ENCODE peak calls at places on chromosomes 16 and 17, in seven cellular contexts. I, V, T, W, H, N and P are unnamed samples.
A peak's percentile ranks its signal among the peaks of the same experiment; 100 is the strongest.

GRCh38 chr17:51607512-51607911 is 347.2 kb downstream of the UTP18 start:
- DNase-seq in T (no peak), I (no peak), W (no peak), V (no peak), H (no peak), N (no peak), P (no peak)

GRCh38 chr16:89575247-89576172 is at the start of gene CPNE7:
- DNase-seq in T (no peak), H (no peak), W (no peak), V (peak; percentile 43), N (no peak), I (no peak), P (no peak)

GRCh38 chr16:54324716-54325115 is 38.1 kb upstream of the IRX3 start:
- DNase-seq in W (no peak), H (no peak), N (no peak), V (no peak), T (no peak), I (no peak), P (no peak)

GRCh38 chr16:9860876-9861275 is 321.4 kb downstream of the GRIN2A start:
- DNase-seq in I (no peak), V (no peak), N (no peak), H (no peak), W (no peak), T (no peak), P (no peak)

GRCh38 chr17:16491703-16492612 is at the start of gene LRRC75A:
- DNase-seq in N (no peak), W (no peak), I (peak; percentile 44), V (peak; percentile 81), H (peak; percentile 63), T (no peak), P (peak; percentile 24)

GRCh38 chr16:4179020-4179419 is 62.8 kb upstream of the ADCY9 start:
- DNase-seq in W (no peak), V (no peak), H (no peak), T (peak; percentile 50), N (no peak), I (no peak), P (no peak)

GRCh38 chr17:81865733-81866439 is 5.3 kb downstream of the ARHGDIA start:
- DNase-seq in T (no peak), W (no peak), V (no peak), I (no peak), N (no peak), H (peak; percentile 97), P (no peak)

GRCh38 chr17:44386182-44386525 is 3.3 kb downstream of the ITGA2B start:
- DNase-seq in I (no peak), H (no peak), W (no peak), T (no peak), V (no peak), N (no peak), P (no peak)

GRCh38 chr17:36937961-36938565 is 788 bp downstream of the LHX1 start:
- DNase-seq in T (no peak), N (no peak), W (no peak), H (no peak), I (no peak), V (peak; percentile 78), P (no peak)

GRCh38 chr16:10888320-10888937 is 11.4 kb downstream of the CIITA start:
- DNase-seq in N (no peak), V (no peak), I (peak; percentile 26), H (peak; percentile 39), W (no peak), T (no peak), P (no peak)
- H3K4me3 ChIP-seq in N (no peak overlapping the region), V (no peak overlapping the region), I (no peak overlapping the region), H (no peak overlapping the region), W (peak overlapping the region; percentile 67), T (no peak overlapping the region), P (no peak overlapping the region)

GRCh38 chr17:64115871-64116534 is 13.9 kb downstream of the ERN1 start:
- DNase-seq in V (no peak), N (peak; percentile 65), H (no peak), I (no peak), T (no peak), W (no peak), P (peak; percentile 58)

GRCh38 chr17:64115043-64115698 is 14.8 kb downstream of the ERN1 start:
- DNase-seq in N (no peak), H (no peak), W (no peak), T (peak; percentile 55), I (no peak), V (no peak), P (no peak)

GRCh38 chr17:64111831-64112230 is 18.1 kb downstream of the ERN1 start:
- DNase-seq in I (no peak), H (no peak), W (no peak), T (no peak), N (no peak), V (no peak), P (no peak)

GRCh38 chr17:64110436-64111152 is 19.4 kb downstream of the ERN1 start:
- DNase-seq in I (no peak), N (no peak), H (no peak), W (no peak), V (no peak), T (no peak), P (no peak)

DNA sequence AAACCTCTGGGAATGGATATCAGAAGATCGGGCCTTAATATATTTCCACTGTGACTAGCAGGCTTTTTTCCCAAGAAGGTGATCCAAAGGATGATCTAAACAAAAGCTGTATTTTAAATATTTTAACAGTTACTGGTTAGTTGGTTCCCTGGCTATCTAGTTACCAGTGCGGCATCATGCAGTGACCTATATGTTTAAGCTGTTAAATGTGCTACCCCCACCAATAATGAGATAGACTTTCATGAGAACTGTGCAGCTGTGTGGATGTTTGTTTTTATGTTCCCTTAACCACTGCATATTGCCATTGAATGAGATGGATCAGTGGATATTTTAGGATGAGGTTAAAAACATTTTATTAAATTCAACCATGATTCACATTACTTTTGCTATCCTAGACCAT is 17.0 kb downstream of the ERN1 start:
- DNase-seq in N (no peak), V (no peak), W (no peak), T (no peak), H (no peak), I (no peak), P (no peak)
- H3K4me3 ChIP-seq in N (no peak overlapping the region), V (no peak overlapping the region), W (no peak overlapping the region), T (no peak overlapping the region), H (no peak overlapping the region), I (no peak overlapping the region), P (no peak overlapping the region)

GRCh38 chr17:35540589-35541404 is 3.3 kb upstream of the SLFN12L start:
- DNase-seq in T (peak; percentile 30), H (peak; percentile 40), W (no peak), V (no peak), I (peak; percentile 75), N (no peak), P (peak; percentile 54)
- H3K4me3 ChIP-seq in T (peak overlapping the region; percentile 33), H (no peak overlapping the region), W (peak overlapping the region; percentile 84), V (no peak overlapping the region), I (peak overlapping the region; percentile 79), N (peak overlapping the region; percentile 37), P (peak overlapping the region; percentile 54)

GRCh38 chr17:56832446-56832845 is 1.3 kb downstream of the C17orf67 start:
- DNase-seq in W (no peak), N (no peak), V (no peak), H (peak; percentile 24), T (no peak), I (peak; percentile 25), P (no peak)

GRCh38 chr17:56833812-56834379 is at the start of the genes C17orf67 and DGKE:
- DNase-seq in H (peak; percentile 99), N (peak; percentile 88), T (peak; percentile 93), W (peak; percentile 72), V (peak; percentile 96), I (peak; percentile 98), P (peak; percentile 87)

GRCh38 chr17:56830726-56831363 is 2.9 kb downstream of the C17orf67 start:
- DNase-seq in N (no peak), H (no peak), I (no peak), V (no peak), W (no peak), T (no peak), P (no peak)

GRCh38 chr17:56833023-56833811 is 503 bp downstream of the C17orf67 start:
- DNase-seq in N (peak; percentile 16), V (peak; percentile 82), I (peak; percentile 91), W (peak; percentile 20), T (no peak), H (peak; percentile 74), P (peak; percentile 67)

GRCh38 chr17:56831364-56832095 is 2.2 kb downstream of the C17orf67 start:
- DNase-seq in N (no peak), T (no peak), I (no peak), W (no peak), V (no peak), H (no peak), P (no peak)
- H3K4me3 ChIP-seq in N (no peak overlapping the region), T (no peak overlapping the region), I (no peak overlapping the region), W (peak overlapping the region; percentile 79), V (no peak overlapping the region), H (no peak overlapping the region), P (no peak overlapping the region)

GRCh38 chr17:28370744-28371103 is 617 bp upstream of the VTN start:
- DNase-seq in T (no peak), H (no peak), N (no peak), V (no peak), W (no peak), I (no peak), P (no peak)

GRCh38 chr17:28372203-28372944 is 880 bp downstream of the SARM1 start:
- DNase-seq in N (no peak), H (no peak), T (no peak), I (peak; percentile 55), V (no peak), W (no peak), P (no peak)

GRCh38 chr17:28371245-28372202 is at the start of gene SARM1:
- DNase-seq in T (peak; percentile 54), I (peak; percentile 94), N (peak; percentile 76), V (peak; percentile 95), H (peak; percentile 76), W (peak; percentile 63), P (peak; percentile 75)

GRCh38 chr17:28370035-28370743 is at the start of gene VTN:
- DNase-seq in T (no peak), N (no peak), V (peak; percentile 70), I (no peak), H (no peak), W (no peak), P (no peak)

DNA sequence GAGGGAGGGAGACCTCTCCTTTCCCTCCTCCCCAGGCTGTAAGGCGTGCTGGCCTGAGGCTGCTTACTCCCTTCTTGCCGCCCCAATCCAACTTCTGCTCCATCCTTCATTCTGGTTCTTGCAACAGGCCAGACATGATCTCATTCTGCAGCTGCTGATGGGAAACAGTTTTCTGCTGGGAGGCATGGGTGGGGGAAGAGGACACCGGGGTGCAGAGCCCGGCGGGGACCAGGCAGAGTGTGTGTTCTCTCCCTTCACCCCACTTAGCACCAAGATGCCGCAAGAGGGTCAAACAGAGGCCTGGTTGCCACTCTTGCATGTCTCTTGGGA is 1.4 kb downstream of the SARM1 start:
- DNase-seq in I (no peak), H (no peak), W (no peak), N (no peak), T (no peak), V (no peak), P (no peak)
- H3K4me3 ChIP-seq in I (peak overlapping the region; percentile 76), H (no peak overlapping the region), W (peak overlapping the region; percentile 88), N (peak overlapping the region; percentile 69), T (no peak overlapping the region), V (no peak overlapping the region), P (no peak overlapping the region)

DNA sequence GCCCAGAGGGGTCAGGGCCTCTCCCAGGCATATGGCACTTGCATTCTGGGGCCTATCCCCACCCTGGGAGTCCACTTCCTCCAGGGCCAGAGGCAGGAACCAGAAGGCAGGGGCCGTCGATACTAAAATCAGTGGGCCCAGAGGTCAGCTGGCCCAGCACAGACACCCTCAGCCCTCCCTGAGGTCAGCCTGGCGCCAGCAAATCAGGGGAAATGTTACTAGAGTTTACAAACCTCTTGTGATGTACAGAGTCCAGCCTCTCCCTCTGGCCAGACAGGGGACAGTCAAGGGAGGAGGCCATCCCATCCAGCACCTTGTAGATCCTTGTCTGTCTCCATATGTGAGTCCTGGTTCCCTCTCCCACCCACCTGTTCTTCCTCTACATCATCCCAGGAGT is 10.8 kb downstream of the CDH5 start:
- DNase-seq in T (no peak), I (no peak), V (no peak), W (no peak), N (no peak), H (no peak), P (no peak)
- H3K4me3 ChIP-seq in T (no peak overlapping the region), I (no peak overlapping the region), V (no peak overlapping the region), W (no peak overlapping the region), N (no peak overlapping the region), H (no peak overlapping the region), P (no peak overlapping the region)